ENCODE peak calls at places on chromosomes 6 and 20, in four cellular contexts. One of them, this sample, is unnamed.
A peak's percentile ranks its signal among the peaks of the same experiment; 100 is the strongest.

GRCh38 chr6:83509416-83509815 is 2.9 kb upstream of the PRSS35 start:
- DNase-seq in SK-N-SH: no peak
- DNase-seq in H1: no peak
- DNase-seq in K562: no peak
- DNase-seq in this sample: no peak

GRCh38 chr20:52524865-52525264 is 333.3 kb upstream of the ZFP64 start:
- DNase-seq in SK-N-SH: no peak
- DNase-seq in H1: no peak
- DNase-seq in K562: no peak
- DNase-seq in this sample: no peak

GRCh38 chr6:40894962-40895799 is 143.8 kb downstream of the UNC5CL start:
- DNase-seq in SK-N-SH: peak; percentile 36
- DNase-seq in H1: peak; percentile 85
- DNase-seq in K562: peak; percentile 56
- DNase-seq in this sample: peak; percentile 69

GRCh38 chr6:168232989-168233874 is 86.3 kb downstream of the DACT2 start:
- DNase-seq in SK-N-SH: no peak
- DNase-seq in H1: no peak
- DNase-seq in K562: no peak
- DNase-seq in this sample: peak; percentile 6

GRCh38 chr20:35135867-35136586 is 11.1 kb downstream of the EDEM2 start:
- DNase-seq in SK-N-SH: no peak
- DNase-seq in H1: no peak
- DNase-seq in K562: no peak
- DNase-seq in this sample: no peak

GRCh38 chr6:56490994-56491393 is 151.7 kb downstream of the DST start:
- DNase-seq in SK-N-SH: no peak
- DNase-seq in H1: no peak
- DNase-seq in K562: no peak
- DNase-seq in this sample: no peak

GRCh38 chr20:25573288-25574251 is 11.8 kb downstream of the NINL start:
- DNase-seq in SK-N-SH: no peak
- DNase-seq in H1: no peak
- DNase-seq in K562: no peak
- DNase-seq in this sample: no peak

GRCh38 chr20:58577871-58578615 is 62.8 kb upstream of the APCDD1L start:
- DNase-seq in SK-N-SH: no peak
- DNase-seq in H1: no peak
- DNase-seq in K562: no peak
- DNase-seq in this sample: no peak

GRCh38 chr6:36820700-36821580 is 18.3 kb downstream of the CPNE5 start:
- DNase-seq in SK-N-SH: no peak
- DNase-seq in H1: no peak
- DNase-seq in K562: peak; percentile 84
- DNase-seq in this sample: no peak

GRCh38 chr6:22025468-22026159 is 271.2 kb downstream of the PRL start:
- DNase-seq in SK-N-SH: peak; percentile 16
- DNase-seq in H1: peak; percentile 59
- DNase-seq in K562: peak; percentile 78
- DNase-seq in this sample: no peak

GRCh38 chr6:154653853-154654252 is 79.4 kb upstream of the SCAF8 start:
- DNase-seq in SK-N-SH: no peak
- DNase-seq in H1: no peak
- DNase-seq in K562: no peak
- DNase-seq in this sample: no peak

GRCh38 chr6:118706702-118707101 is 55.3 kb upstream of the CEP85L start:
- DNase-seq in SK-N-SH: no peak
- DNase-seq in H1: no peak
- DNase-seq in K562: no peak
- DNase-seq in this sample: no peak

GRCh38 chr6:169966312-169967181 is 215.1 kb downstream of the ERMARD start:
- DNase-seq in SK-N-SH: peak; percentile 13
- DNase-seq in H1: peak; percentile 45
- DNase-seq in K562: no peak
- DNase-seq in this sample: no peak

GRCh38 chr6:42378125-42378524 is 73.6 kb downstream of the TRERF1 start:
- DNase-seq in SK-N-SH: no peak
- DNase-seq in H1: no peak
- DNase-seq in K562: no peak
- DNase-seq in this sample: no peak

GRCh38 chr6:163761491-163761890 is 347.0 kb downstream of the QKI start:
- DNase-seq in SK-N-SH: no peak
- DNase-seq in H1: no peak
- DNase-seq in K562: no peak
- DNase-seq in this sample: no peak

GRCh38 chr6:15026832-15027231 is 219.0 kb upstream of the JARID2 start:
- DNase-seq in SK-N-SH: peak; percentile 61
- DNase-seq in H1: no peak
- DNase-seq in K562: no peak
- DNase-seq in this sample: peak; percentile 31

GRCh38 chr6:92945799-92946198 is 473.6 kb downstream of the EPHA7 start:
- DNase-seq in SK-N-SH: no peak
- DNase-seq in H1: no peak
- DNase-seq in K562: no peak
- DNase-seq in this sample: no peak

GRCh38 chr6:107102414-107102805 is 12.9 kb downstream of the BEND3 start:
- DNase-seq in SK-N-SH: no peak
- DNase-seq in H1: no peak
- DNase-seq in K562: no peak
- DNase-seq in this sample: no peak

GRCh38 chr20:23257848-23258746 is 92.5 kb upstream of the NXT1 start:
- DNase-seq in SK-N-SH: peak; percentile 20
- DNase-seq in H1: peak; percentile 28
- DNase-seq in K562: no peak
- DNase-seq in this sample: no peak

GRCh38 chr6:150377211-150377781 is 8.5 kb downstream of the IYD start:
- DNase-seq in SK-N-SH: no peak
- DNase-seq in H1: no peak
- DNase-seq in K562: no peak
- DNase-seq in this sample: no peak

GRCh38 chr20:33460711-33461110 is 17.1 kb upstream of the SNTA1 start:
- DNase-seq in SK-N-SH: no peak
- DNase-seq in H1: no peak
- DNase-seq in K562: no peak
- DNase-seq in this sample: no peak

GRCh38 chr20:57079016-57080005 is 187.1 kb downstream of the BMP7 start:
- DNase-seq in SK-N-SH: no peak
- DNase-seq in H1: no peak
- DNase-seq in K562: no peak
- DNase-seq in this sample: no peak

GRCh38 chr20:47241345-47241781 is 115.1 kb downstream of the ZMYND8 start:
- DNase-seq in SK-N-SH: no peak
- DNase-seq in H1: no peak
- DNase-seq in K562: no peak
- DNase-seq in this sample: no peak

GRCh38 chr20:36550797-36551299 is 9.5 kb downstream of the MYL9 start:
- DNase-seq in SK-N-SH: no peak
- DNase-seq in H1: no peak
- DNase-seq in K562: no peak
- DNase-seq in this sample: no peak

GRCh38 chr6:24394777-24395437 is 7.8 kb upstream of the MRS2 start:
- DNase-seq in SK-N-SH: no peak
- DNase-seq in H1: no peak
- DNase-seq in K562: no peak
- DNase-seq in this sample: no peak

GRCh38 chr20:38052870-38053269 is 19.3 kb downstream of the RPRD1B start:
- DNase-seq in SK-N-SH: no peak
- DNase-seq in H1: no peak
- DNase-seq in K562: no peak
- DNase-seq in this sample: no peak

GRCh38 chr6:106728296-106728870 is 99.0 kb downstream of the QRSL1 start:
- DNase-seq in SK-N-SH: no peak
- DNase-seq in H1: no peak
- DNase-seq in K562: no peak
- DNase-seq in this sample: no peak

GRCh38 chr6:150069707-150070106 is 786 bp upstream of the ULBP3 start:
- DNase-seq in SK-N-SH: no peak
- DNase-seq in H1: no peak
- DNase-seq in K562: no peak
- DNase-seq in this sample: no peak

GRCh38 chr6:63649847-63650265 is 14.3 kb downstream of the PHF3 start:
- DNase-seq in SK-N-SH: no peak
- DNase-seq in H1: no peak
- DNase-seq in K562: no peak
- DNase-seq in this sample: no peak

GRCh38 chr6:126180585-126180984 is 159.3 kb upstream of the CENPW start:
- DNase-seq in SK-N-SH: no peak
- DNase-seq in H1: no peak
- DNase-seq in K562: no peak
- DNase-seq in this sample: no peak

GRCh38 chr6:21158149-21158548 is 435.4 kb upstream of the SOX4 start:
- DNase-seq in SK-N-SH: peak; percentile 62
- DNase-seq in H1: no peak
- DNase-seq in K562: no peak
- DNase-seq in this sample: no peak

GRCh38 chr6:25585225-25585624 is 66.8 kb upstream of the SCGN start:
- DNase-seq in SK-N-SH: no peak
- DNase-seq in H1: no peak
- DNase-seq in K562: no peak
- DNase-seq in this sample: no peak

GRCh38 chr6:43740321-43740960 is 29.6 kb upstream of the VEGFA start:
- DNase-seq in SK-N-SH: peak; percentile 12
- DNase-seq in H1: peak; percentile 45
- DNase-seq in K562: no peak
- DNase-seq in this sample: no peak

GRCh38 chr20:46111028-46111835 is 6.9 kb upstream of the CD40 start:
- DNase-seq in SK-N-SH: no peak
- DNase-seq in H1: no peak
- DNase-seq in K562: no peak
- DNase-seq in this sample: no peak

GRCh38 chr6:148440877-148441453 is 98.3 kb downstream of the SASH1 start:
- DNase-seq in SK-N-SH: no peak
- DNase-seq in H1: peak; percentile 33
- DNase-seq in K562: no peak
- DNase-seq in this sample: peak; percentile 16

GRCh38 chr6:93300661-93301060 is 118.7 kb downstream of the EPHA7 start:
- DNase-seq in SK-N-SH: no peak
- DNase-seq in H1: no peak
- DNase-seq in K562: no peak
- DNase-seq in this sample: no peak

GRCh38 chr6:35970181-35970580 is 49.3 kb upstream of the SRPK1 start:
- DNase-seq in SK-N-SH: no peak
- DNase-seq in H1: no peak
- DNase-seq in K562: no peak
- DNase-seq in this sample: no peak

GRCh38 chr6:144460224-144461095 is 175.3 kb downstream of the UTRN start:
- DNase-seq in SK-N-SH: no peak
- DNase-seq in H1: no peak
- DNase-seq in K562: no peak
- DNase-seq in this sample: no peak
- TF ChIP-seq JUND in SK-N-SH: no peak
- TF ChIP-seq JUND in H1: no peak
- TF ChIP-seq JUND in K562: no peak
- TF ChIP-seq JUND in this sample: no peak

GRCh38 chr6:10555625-10556309 is 34.6 kb downstream of the GCNT2 start:
- DNase-seq in SK-N-SH: peak; percentile 65
- DNase-seq in H1: peak; percentile 70
- DNase-seq in K562: no peak
- DNase-seq in this sample: peak; percentile 10
- TF ChIP-seq JUND in SK-N-SH: no peak
- TF ChIP-seq JUND in H1: no peak
- TF ChIP-seq JUND in K562: no peak
- TF ChIP-seq JUND in this sample: no peak

GRCh38 chr6:39153766-39154397 is 38.9 kb upstream of the SAYSD1 start:
- DNase-seq in SK-N-SH: no peak
- DNase-seq in H1: no peak
- DNase-seq in K562: no peak
- DNase-seq in this sample: no peak
- TF ChIP-seq JUND in SK-N-SH: no peak
- TF ChIP-seq JUND in H1: no peak
- TF ChIP-seq JUND in K562: no peak
- TF ChIP-seq JUND in this sample: no peak

GRCh38 chr20:44131704-44132103 is 55.3 kb downstream of the JPH2 start:
- DNase-seq in SK-N-SH: no peak
- DNase-seq in H1: no peak
- DNase-seq in K562: no peak
- DNase-seq in this sample: no peak
- TF ChIP-seq JUND in SK-N-SH: no peak
- TF ChIP-seq JUND in H1: no peak
- TF ChIP-seq JUND in K562: no peak
- TF ChIP-seq JUND in this sample: no peak

GRCh38 chr6:71551798-71552197 is 263.2 kb downstream of the OGFRL1 start:
- DNase-seq in SK-N-SH: no peak
- DNase-seq in H1: no peak
- DNase-seq in K562: no peak
- DNase-seq in this sample: no peak

GRCh38 chr6:71544906-71545305 is 256.3 kb downstream of the OGFRL1 start:
- DNase-seq in SK-N-SH: no peak
- DNase-seq in H1: no peak
- DNase-seq in K562: no peak
- DNase-seq in this sample: no peak

GRCh38 chr6:71544028-71544427 is 255.4 kb downstream of the OGFRL1 start:
- DNase-seq in SK-N-SH: no peak
- DNase-seq in H1: no peak
- DNase-seq in K562: no peak
- DNase-seq in this sample: peak; percentile 28

DNA sequence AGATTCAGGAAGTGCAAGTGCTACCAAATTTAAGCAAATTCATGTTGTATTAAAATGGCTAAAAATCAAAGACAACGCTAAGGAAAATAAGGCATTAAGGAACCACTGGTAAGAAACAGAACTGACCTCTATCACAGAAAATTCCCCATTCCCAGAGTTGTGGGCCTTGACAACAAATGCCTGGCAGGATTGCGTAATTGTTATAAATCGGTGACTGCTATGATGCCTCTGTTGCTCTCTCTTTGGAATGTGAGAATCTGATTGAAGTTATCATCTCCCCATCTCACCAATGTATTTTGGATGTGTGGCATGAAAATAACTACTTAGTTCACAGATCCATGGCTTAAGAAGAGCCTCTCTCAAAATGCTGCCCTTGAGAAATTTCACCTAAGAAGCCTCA is 257.3 kb downstream of the OGFRL1 start:
- DNase-seq in SK-N-SH: no peak
- DNase-seq in H1: no peak
- DNase-seq in K562: no peak
- DNase-seq in this sample: no peak
- TF ChIP-seq JUND in SK-N-SH: no peak
- TF ChIP-seq JUND in H1: no peak
- TF ChIP-seq JUND in K562: no peak
- TF ChIP-seq JUND in this sample: no peak

GRCh38 chr6:54428437-54428836 is 120.2 kb downstream of the TINAG start:
- DNase-seq in SK-N-SH: no peak
- DNase-seq in H1: no peak
- DNase-seq in K562: no peak
- DNase-seq in this sample: no peak
- TF ChIP-seq JUND in SK-N-SH: no peak
- TF ChIP-seq JUND in H1: no peak
- TF ChIP-seq JUND in K562: no peak
- TF ChIP-seq JUND in this sample: no peak

This sample was measured in T47D.